ENCODE peak calls at places on chromosomes 5 and 9, in six cellular contexts. E, N, P, V, K and S are unnamed samples.

GRCh38 chr9:2267171-2267740 is 252.1 kb downstream of the SMARCA2 start:
- DNase-seq in N (no peak), P (no peak), V (no peak), K (no peak), E (no peak), S (no peak)

GRCh38 chr9:79598562-79599345 is 27.0 kb downstream of the TLE4 start:
- DNase-seq in E (no peak), N (no peak), V (no peak), K (no peak), P (no peak), S (no peak)

GRCh38 chr9:88748566-88749238 is 213.7 kb downstream of the NXNL2 start:
- DNase-seq in V (no peak), E (no peak), P (peak), K (peak), N (peak), S (no peak)

GRCh38 chr5:157532022-157532421 is 43.6 kb downstream of the ADAM19 start:
- DNase-seq in P (no peak), N (no peak), K (no peak), V (no peak), E (no peak), S (peak)

GRCh38 chr5:72467421-72467820 is 39.8 kb downstream of the ZNF366 start:
- DNase-seq in N (no peak), V (no peak), E (no peak), P (peak), K (no peak), S (no peak)

GRCh38 chr5:58149345-58149744 is 310.5 kb downstream of the PLK2 start:
- DNase-seq in V (no peak), K (no peak), P (peak), N (no peak), E (no peak), S (no peak)

GRCh38 chr9:112050544-112051475 is 124.3 kb downstream of the SUSD1 start:
- DNase-seq in E (no peak), V (no peak), K (peak), P (peak), N (no peak), S (no peak)

GRCh38 chr5:108102463-108102862 is 279.4 kb downstream of the FBXL17 start:
- DNase-seq in V (no peak), K (no peak), P (no peak), E (peak), N (no peak), S (no peak)